ENCODE peak calls at places on chromosomes 11 and 22, in six cellular contexts. G, D, X, A, C and L are unnamed samples.

GRCh38 chr11:102186836-102187235 is 76.6 kb downstream of the YAP1 start:
- DNase-seq in G (peak; percentile 13), D (no peak), X (no peak), A (peak; percentile 43), C (peak; percentile 53), L (no peak)

GRCh38 chr11:11989774-11990744 is 18.4 kb downstream of the DKK3 start:
- DNase-seq in G (no peak), D (no peak), X (no peak), A (no peak), C (no peak), L (no peak)

GRCh38 chr11:100939581-100939980 is 190.0 kb downstream of the PGR start:
- DNase-seq in G (no peak), D (no peak), X (no peak), A (no peak), C (no peak), L (no peak)

GRCh38 chr22:19727310-19728150 is 4.2 kb downstream of the GP1BB start:
- DNase-seq in G (no peak), D (no peak), X (no peak), A (no peak), C (no peak), L (no peak)

GRCh38 chr22:44266811-44267760 is 45.7 kb downstream of the SHISAL1 start:
- DNase-seq in G (no peak), D (no peak), X (no peak), A (no peak), C (no peak), L (no peak)

GRCh38 chr11:119367661-119368120 is 13.8 kb downstream of the USP2 start:
- DNase-seq in G (no peak), D (no peak), X (no peak), A (no peak), C (no peak), L (peak; percentile 53)

GRCh38 chr11:17762309-17762974 is 27.9 kb downstream of the KCNC1 start:
- DNase-seq in G (no peak), D (peak; percentile 47), X (no peak), A (no peak), C (no peak), L (no peak)

GRCh38 chr11:101870510-101870909 is 44.3 kb upstream of the CEP126 start:
- DNase-seq in G (no peak), D (no peak), X (no peak), A (no peak), C (no peak), L (no peak)

GRCh38 chr22:43182726-43183125 is 4.2 kb downstream of the TTLL12 start:
- DNase-seq in G (no peak), D (no peak), X (no peak), A (no peak), C (no peak), L (no peak)

GRCh38 chr22:27175444-27175843 is 518.1 kb downstream of the MIAT start:
- DNase-seq in G (no peak), D (no peak), X (no peak), A (no peak), C (no peak), L (no peak)

GRCh38 chr22:21873619-21874018 is 6.2 kb upstream of the MAPK1 start:
- DNase-seq in G (no peak), D (no peak), X (no peak), A (no peak), C (no peak), L (no peak)